ENCODE peak calls at places on chromosomes 1 and 21, in ten cellular contexts. L is GM10248, B is H9, W is AG09319, X is Calu3, Q is nephron progenitor cell, T is PC-3, Z is H1, D is SK-N-SH, M is heart left ventricle. C is an unnamed sample.

GRCh38 chr1:67214420-67215174 is 48.3 kb downstream of the IL23R start:
- DNase-seq in L (peak), D (no peak), B (no peak), T (peak), Q (peak), W (no peak), Z (no peak), X (peak), M (no peak), C (peak)

GRCh38 chr1:232039303-232039702 is 412.7 kb downstream of the DISC1 start:
- DNase-seq in Q (no peak), D (no peak), X (no peak), W (no peak), L (no peak), M (no peak), Z (no peak), B (no peak), T (peak), C (peak)

GRCh38 chr1:248164031-248164430 is 10.6 kb upstream of the OR2M2 start:
- DNase-seq in B (no peak), X (no peak), D (no peak), Z (no peak), Q (no peak), T (no peak), M (no peak), L (no peak), W (no peak), C (no peak)

GRCh38 chr1:8702121-8702520 is 115.3 kb downstream of the RERE start:
- DNase-seq in Q (no peak), T (peak), D (peak), B (peak), Z (no peak), M (no peak), X (peak), W (no peak), L (peak), C (peak)

GRCh38 chr1:32993215-32993566 is 28.6 kb upstream of the RNF19B start:
- DNase-seq in W (no peak), Z (no peak), M (no peak), X (no peak), Q (no peak), T (no peak), D (no peak), B (no peak), L (peak), C (no peak)

GRCh38 chr1:181383695-181384094 is 99.6 kb upstream of the CACNA1E start:
- DNase-seq in L (no peak), X (peak), W (no peak), B (no peak), Q (no peak), Z (no peak), M (no peak), T (no peak), D (no peak), C (no peak)

GRCh38 chr1:37332126-37332525 is 142.3 kb upstream of the ZC3H12A start:
- DNase-seq in X (no peak), D (no peak), L (no peak), W (no peak), B (no peak), Z (no peak), T (no peak), Q (no peak), M (no peak), C (no peak)

GRCh38 chr1:222243902-222244301 is 304.0 kb downstream of the HHIPL2 start:
- DNase-seq in L (no peak), Q (no peak), D (no peak), M (no peak), Z (no peak), T (peak), W (no peak), X (peak), B (no peak), C (peak)

GRCh38 chr21:37176716-37177115 is 90.4 kb downstream of the VPS26C start:
- DNase-seq in Q (no peak), Z (no peak), T (peak), D (no peak), B (no peak), X (peak), L (no peak), W (no peak), M (no peak), C (no peak)

GRCh38 chr1:147287133-147287865 is 44.8 kb downstream of the CHD1L start:
- DNase-seq in B (no peak), Q (no peak), W (no peak), T (peak), L (no peak), Z (no peak), M (no peak), D (no peak), X (no peak), C (peak)

GRCh38 chr1:91682882-91683597 is 182.4 kb downstream of the CDC7 start:
- DNase-seq in L (no peak), T (no peak), Q (no peak), X (no peak), W (no peak), Z (no peak), B (no peak), M (no peak), D (no peak), C (no peak)

GRCh38 chr1:33094971-33095604 is 14.1 kb downstream of the AZIN2 start:
- DNase-seq in W (peak), Q (peak), M (peak), B (peak), Z (peak), L (peak), X (peak), T (peak), D (peak), C (peak)

GRCh38 chr1:204327359-204327758 is 32.4 kb downstream of the PLEKHA6 start:
- DNase-seq in B (no peak), D (peak), Q (no peak), M (no peak), X (no peak), L (no peak), Z (no peak), W (no peak), T (no peak), C (no peak)

GRCh38 chr1:21607549-21608529 is 61.3 kb downstream of the RAP1GAP start:
- DNase-seq in X (peak), M (peak), Z (peak), B (peak), Q (peak), T (peak), W (peak), D (peak), L (peak), C (peak)

GRCh38 chr1:47191940-47192457 is 2.2 kb upstream of the PDZK1IP1 start:
- DNase-seq in W (no peak), M (no peak), D (no peak), L (no peak), Q (no peak), X (no peak), T (no peak), B (peak), Z (no peak), C (no peak)

GRCh38 chr1:185567006-185567405 is 167.2 kb upstream of the HMCN1 start:
- DNase-seq in Z (no peak), Q (no peak), T (peak), B (no peak), X (peak), M (no peak), W (no peak), L (peak), D (no peak), C (peak)

GRCh38 chr1:83102630-83103071 is 896.3 kb downstream of the TTLL7 start:
- DNase-seq in Q (peak), Z (no peak), W (no peak), T (peak), M (no peak), B (no peak), L (no peak), D (no peak), X (peak), C (no peak)

GRCh38 chr1:201450721-201451291 is 18.2 kb downstream of the PHLDA3 start:
- DNase-seq in Q (peak), B (peak), D (peak), Z (no peak), M (peak), X (peak), T (peak), L (no peak), W (no peak), C (peak)

GRCh38 chr1:37410815-37411214 is 63.6 kb upstream of the ZC3H12A start:
- DNase-seq in T (peak), L (no peak), Q (peak), D (no peak), B (peak), Z (no peak), W (no peak), M (no peak), X (peak), C (peak)

GRCh38 chr1:29853716-29854330 is 617.5 kb downstream of the PTPRU start:
- DNase-seq in D (no peak), L (no peak), Q (no peak), B (peak), W (no peak), M (no peak), T (no peak), Z (no peak), X (no peak), C (no peak)

GRCh38 chr1:56808385-56808784 is 10.8 kb downstream of the FYB2 start:
- DNase-seq in Z (no peak), D (no peak), B (no peak), X (no peak), W (no peak), L (no peak), T (no peak), M (no peak), Q (no peak), C (no peak)

GRCh38 chr1:12450090-12450764 is 167.8 kb downstream of the DHRS3 start:
- DNase-seq in W (no peak), X (no peak), M (peak), B (no peak), T (no peak), Q (no peak), L (no peak), Z (no peak), D (no peak), C (no peak)

GRCh38 chr21:32102426-32102825 is 176.4 kb downstream of the MIS18A start:
- DNase-seq in X (no peak), T (no peak), L (no peak), Z (no peak), B (no peak), D (no peak), W (no peak), M (no peak), Q (no peak), C (no peak)

GRCh38 chr1:40650075-40650474 is 15.4 kb downstream of the RIMS3 start:
- DNase-seq in B (peak), Q (peak), T (no peak), L (peak), X (peak), D (peak), W (no peak), M (no peak), Z (no peak), C (no peak)

GRCh38 chr1:77134359-77134758 is 84.9 kb downstream of the PIGK start:
- DNase-seq in T (peak), X (no peak), Z (no peak), B (no peak), L (no peak), D (no peak), M (no peak), W (no peak), Q (no peak), C (peak)

GRCh38 chr1:6325482-6325881 is 64.6 kb upstream of the GPR153 start:
- DNase-seq in M (no peak), T (peak), B (no peak), Z (no peak), W (no peak), X (no peak), Q (no peak), L (no peak), D (no peak), C (no peak)

GRCh38 chr1:192270398-192270797 is 46.4 kb upstream of the RGS21 start:
- DNase-seq in M (no peak), X (no peak), Q (no peak), W (no peak), T (peak), D (no peak), B (no peak), L (no peak), Z (no peak), C (no peak)

GRCh38 chr1:7516341-7516740 is 254.8 kb upstream of the VAMP3 start:
- DNase-seq in L (no peak), Z (no peak), D (peak), W (no peak), T (no peak), X (no peak), M (peak), B (peak), Q (peak), C (no peak)

GRCh38 chr1:78102082-78102481 is 56.3 kb downstream of the GIPC2 start:
- DNase-seq in Z (no peak), L (no peak), B (no peak), Q (no peak), W (no peak), D (no peak), X (no peak), M (no peak), T (peak), C (peak)

GRCh38 chr1:3507636-3508275 is 53.3 kb downstream of the ARHGEF16 start:
- DNase-seq in B (no peak), X (no peak), W (no peak), D (no peak), L (no peak), M (no peak), T (no peak), Z (no peak), Q (no peak), C (no peak)

GRCh38 chr21:33419538-33420123 is 16.4 kb downstream of the IFNGR2 start:
- DNase-seq in Q (no peak), X (no peak), D (no peak), Z (no peak), W (peak), L (no peak), B (no peak), M (no peak), T (peak), C (peak)

GRCh38 chr1:41476807-41477361 is 7.6 kb downstream of the EDN2 start:
- DNase-seq in X (no peak), T (no peak), Q (no peak), M (no peak), W (no peak), D (no peak), L (no peak), Z (no peak), B (no peak), C (no peak)

GRCh38 chr1:103517380-103518047 is 8.0 kb upstream of the RNPC3 start:
- DNase-seq in D (no peak), Q (no peak), T (no peak), Z (no peak), B (no peak), M (no peak), X (no peak), W (no peak), L (peak), C (peak)

GRCh38 chr1:184152944-184153343 is 101.4 kb downstream of the TSEN15 start:
- DNase-seq in W (no peak), Z (no peak), X (peak), Q (no peak), B (no peak), L (no peak), M (no peak), T (no peak), D (no peak), C (no peak)

GRCh38 chr1:162133566-162133965 is 64.1 kb downstream of the NOS1AP start:
- DNase-seq in B (no peak), X (no peak), T (peak), L (no peak), Q (no peak), Z (no peak), M (no peak), D (no peak), W (no peak), C (peak)

GRCh38 chr21:33127154-33127893 is 57.4 kb downstream of the OLIG1 start:
- DNase-seq in D (peak), W (peak), Q (peak), B (peak), Z (no peak), M (peak), L (peak), X (peak), T (peak), C (peak)

DNA sequence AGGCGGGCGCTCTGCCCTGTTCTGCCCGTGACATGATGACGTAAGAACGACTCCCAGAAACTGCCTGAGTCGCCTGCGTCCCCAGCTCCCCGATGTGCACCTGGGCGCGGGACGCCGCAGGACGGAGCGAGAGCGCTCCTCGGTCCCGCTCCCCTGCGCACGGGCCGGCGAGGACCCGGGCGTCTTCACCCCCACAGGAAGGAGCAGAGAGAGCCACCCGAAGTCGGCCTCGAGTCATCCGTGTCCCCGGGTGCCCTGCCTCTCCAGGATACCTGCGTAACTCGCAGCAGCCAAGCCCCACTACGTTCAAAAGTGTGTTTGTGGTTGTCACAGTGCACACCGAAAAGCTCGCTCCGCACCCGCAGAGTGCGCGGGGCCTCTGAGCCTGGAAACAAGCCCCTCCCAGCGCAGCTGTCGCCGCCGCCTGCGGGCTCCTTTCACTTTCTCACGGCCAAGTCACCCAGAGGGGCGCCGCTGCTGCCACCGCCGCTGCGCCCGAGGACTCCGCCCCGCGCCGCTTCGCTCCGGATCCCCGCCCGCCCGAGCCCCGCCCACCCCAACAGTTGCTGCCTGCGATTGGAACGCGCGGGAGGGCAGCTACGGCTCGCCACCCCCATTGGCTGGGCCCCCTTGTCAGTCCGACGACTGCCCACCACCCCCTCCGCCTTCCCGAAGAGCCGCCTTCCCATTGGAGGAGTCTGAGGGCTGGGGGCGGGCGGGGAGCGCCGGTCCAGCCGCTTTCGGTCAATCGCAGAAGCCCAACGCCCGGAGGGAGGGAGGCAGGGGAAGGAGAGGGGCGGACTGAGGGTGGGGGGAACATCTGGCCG is 3.1 kb upstream of the ZBTB18 start:
- DNase-seq in W (peak), Q (peak), B (peak), X (peak), Z (peak), D (peak), L (peak), T (peak), M (peak), C (peak)
- TF ChIP-seq CTCF in W (no peak), Q (no peak), B (no peak), X (no peak), Z (no peak), D (no peak), L (no peak), T (no peak), M (no peak), C (no peak)

GRCh38 chr21:41900401-41900800 is 21.3 kb upstream of the PRDM15 start:
- DNase-seq in B (no peak), X (no peak), T (no peak), Q (no peak), Z (no peak), L (no peak), D (no peak), W (no peak), M (no peak), C (no peak)

GRCh38 chr21:41901099-41901498 is 22.0 kb upstream of the PRDM15 start:
- DNase-seq in T (no peak), M (no peak), B (no peak), Z (no peak), X (no peak), W (no peak), Q (no peak), L (peak), D (no peak), C (no peak)

GRCh38 chr21:41902946-41903345 is 23.8 kb upstream of the PRDM15 start:
- DNase-seq in T (no peak), L (no peak), D (no peak), M (no peak), X (no peak), Z (no peak), Q (no peak), W (no peak), B (no peak), C (no peak)

GRCh38 chr21:41903559-41904351 is 24.6 kb upstream of the PRDM15 start:
- DNase-seq in B (no peak), T (no peak), W (no peak), X (no peak), Q (no peak), L (no peak), M (no peak), Z (no peak), D (no peak), C (no peak)

GRCh38 chr21:41901782-41902181 is 22.6 kb upstream of the PRDM15 start:
- DNase-seq in Q (no peak), Z (no peak), T (no peak), W (no peak), X (no peak), D (no peak), M (no peak), B (no peak), L (no peak), C (no peak)
- TF ChIP-seq CTCF in Q (no peak), Z (no peak), T (no peak), W (no peak), X (no peak), D (no peak), M (no peak), B (no peak), L (no peak), C (no peak)

DNA sequence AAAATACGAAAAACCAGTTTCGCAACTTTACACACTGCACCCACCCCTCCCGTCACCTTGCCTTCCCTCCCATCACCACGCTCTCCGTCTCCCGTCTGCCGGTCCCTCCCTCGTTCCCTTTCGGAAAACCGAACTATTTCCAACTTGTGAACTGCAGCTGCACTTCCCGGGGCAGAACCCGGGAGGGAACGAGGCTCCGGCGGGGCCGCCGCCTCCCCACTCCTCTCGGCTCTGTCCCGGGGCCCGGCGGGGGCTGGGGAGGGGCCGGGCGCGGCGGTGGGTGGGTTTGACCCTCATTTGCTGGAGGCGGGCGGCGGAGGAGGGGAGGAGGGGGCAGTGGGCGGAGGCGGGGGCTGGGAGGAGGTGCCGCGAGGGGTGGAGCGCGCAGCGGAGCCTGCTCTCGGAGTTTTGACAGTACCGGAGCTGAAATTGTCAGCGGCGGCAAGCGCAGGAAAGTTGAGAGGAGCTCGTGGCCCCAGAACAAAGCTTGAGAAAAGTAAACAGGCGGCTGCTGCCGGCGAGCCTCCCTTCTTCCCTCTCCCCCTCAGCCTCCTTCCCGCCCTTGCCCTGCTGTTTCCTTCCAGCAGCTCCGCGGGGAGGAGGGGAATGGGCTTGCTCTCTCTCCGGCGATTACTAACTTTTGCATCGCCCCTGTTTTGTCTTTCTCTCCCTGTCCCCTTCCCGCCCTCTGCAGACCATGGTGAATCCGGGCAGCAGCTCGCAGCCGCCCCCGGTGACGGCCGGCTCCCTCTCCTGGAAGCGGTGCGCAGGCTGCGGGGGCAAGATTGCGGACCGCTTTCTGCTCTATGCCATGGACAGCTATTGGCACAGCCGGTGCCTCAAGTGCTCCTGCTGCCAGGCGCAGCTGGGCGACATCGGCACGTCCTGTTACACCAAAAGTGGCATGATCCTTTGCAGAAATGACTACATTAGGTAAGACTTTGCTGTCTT is 2.9 kb downstream of the LMO4 start:
- DNase-seq in B (peak), D (peak), W (no peak), Q (peak), L (peak), X (peak), Z (peak), M (peak), T (peak), C (peak)
- TF ChIP-seq CTCF in B (peak), D (peak), W (peak), Q (no peak), L (no peak), X (no peak), Z (peak), M (peak), T (peak), C (peak)

GRCh38 chr1:202957733-202958543 is at the start of gene ADIPOR1:
- DNase-seq in T (peak), M (peak), Q (peak), D (peak), X (peak), W (peak), L (peak), Z (no peak), B (peak), C (peak)
- TF ChIP-seq CTCF in T (no peak), M (peak), Q (no peak), D (no peak), X (no peak), W (no peak), L (peak), Z (no peak), B (peak), C (no peak)

C was measured in cardiac fibroblast.